ENCODE peak calls at places on chromosome 22, in seven cellular contexts. Y is kidney, U is neural progenitor cell, O is spleen, L is endothelial cell, T is adrenal gland, H is AG04450. S is an unnamed sample.

GRCh38 chr22:31230155-31230870 is 18.2 kb downstream of the LIMK2 start:
- DNase-seq in Y (no peak), U (no peak), O (no peak), L (no peak), T (no peak), H (no peak), S (no peak)

GRCh38 chr22:44735518-44736428 is 16.6 kb upstream of the ARHGAP8 start:
- DNase-seq in Y (peak), U (peak), O (peak), L (peak), T (peak), H (no peak), S (peak)

GRCh38 chr22:31695423-31695822 is 33.4 kb upstream of the PISD start:
- DNase-seq in Y (peak), U (no peak), O (no peak), L (no peak), T (no peak), H (no peak), S (no peak)

GRCh38 chr22:27107824-27108223 is 450.4 kb downstream of the MIAT start:
- DNase-seq in Y (peak), U (no peak), O (no peak), L (no peak), T (peak), H (no peak), S (no peak)

GRCh38 chr22:19812910-19813309 is 41.8 kb downstream of the GNB1L start:
- DNase-seq in Y (peak), U (no peak), O (peak), L (no peak), T (no peak), H (no peak), S (no peak)

GRCh38 chr22:43230983-43231723 is 44.2 kb upstream of the TTLL12 start:
- DNase-seq in Y (no peak), U (peak), O (peak), L (peak), T (peak), H (no peak), S (peak)

GRCh38 chr22:17769716-17770082 is 4.6 kb downstream of the BID start:
- DNase-seq in Y (no peak), U (no peak), O (peak), L (no peak), T (no peak), H (no peak), S (no peak)

GRCh38 chr22:31036671-31037550 is 44.2 kb upstream of the SMTN start:
- DNase-seq in Y (peak), U (no peak), O (no peak), L (no peak), T (no peak), H (no peak), S (no peak)

GRCh38 chr22:17590586-17590985 is 27.3 kb downstream of the SLC25A18 start:
- DNase-seq in Y (peak), U (no peak), O (peak), L (no peak), T (no peak), H (no peak), S (no peak)

GRCh38 chr22:48758905-48759875 is 1068.5 kb downstream of the BRD1 start:
- DNase-seq in Y (no peak), U (no peak), O (no peak), L (no peak), T (peak), H (no peak), S (peak)

GRCh38 chr22:44697423-44698179 is 4.4 kb upstream of the PRR5 start:
- DNase-seq in Y (no peak), U (peak), O (peak), L (peak), T (peak), H (peak), S (peak)

GRCh38 chr22:35498026-35498425 is 42.6 kb upstream of the RASD2 start:
- DNase-seq in Y (no peak), U (no peak), O (no peak), L (no peak), T (no peak), H (no peak), S (no peak)

GRCh38 chr22:32309585-32310251 is 47.9 kb upstream of the RFPL3 start:
- DNase-seq in Y (no peak), U (no peak), O (no peak), L (no peak), T (no peak), H (no peak), S (no peak)

GRCh38 chr22:31951201-31952093 is 7.1 kb downstream of the YWHAH start:
- DNase-seq in Y (peak), U (no peak), O (peak), L (no peak), T (no peak), H (no peak), S (no peak)

GRCh38 chr22:41934284-41935014 is 7.8 kb upstream of the TNFRSF13C start:
- DNase-seq in Y (no peak), U (no peak), O (peak), L (no peak), T (no peak), H (no peak), S (no peak)

GRCh38 chr22:26672590-26673468 is 15.4 kb downstream of the MIAT start:
- DNase-seq in Y (peak), U (peak), O (peak), L (peak), T (peak), H (peak), S (peak)

GRCh38 chr22:43288378-43288777 is 54.8 kb downstream of the SCUBE1 start:
- DNase-seq in Y (no peak), U (no peak), O (no peak), L (no peak), T (no peak), H (no peak), S (no peak)

GRCh38 chr22:38177926-38178604 is 3.6 kb downstream of the PLA2G6 start:
- DNase-seq in Y (peak), U (peak), O (no peak), L (no peak), T (peak), H (peak), S (no peak)

GRCh38 chr22:44098021-44098739 is 74.1 kb downstream of the PARVB start:
- DNase-seq in Y (peak), U (no peak), O (peak), L (no peak), T (no peak), H (no peak), S (no peak)

GRCh38 chr22:33296941-33297340 is 238.8 kb upstream of the SYN3 start:
- DNase-seq in Y (no peak), U (no peak), O (no peak), L (no peak), T (no peak), H (no peak), S (no peak)

GRCh38 chr22:38873469-38874411 is 1.7 kb upstream of the CBX6 start:
- DNase-seq in Y (no peak), U (no peak), O (no peak), L (no peak), T (no peak), H (no peak), S (peak)

GRCh38 chr22:48968201-48968959 is 859.3 kb downstream of the BRD1 start:
- DNase-seq in Y (no peak), U (peak), O (peak), L (peak), T (no peak), H (no peak), S (no peak)

DNA sequence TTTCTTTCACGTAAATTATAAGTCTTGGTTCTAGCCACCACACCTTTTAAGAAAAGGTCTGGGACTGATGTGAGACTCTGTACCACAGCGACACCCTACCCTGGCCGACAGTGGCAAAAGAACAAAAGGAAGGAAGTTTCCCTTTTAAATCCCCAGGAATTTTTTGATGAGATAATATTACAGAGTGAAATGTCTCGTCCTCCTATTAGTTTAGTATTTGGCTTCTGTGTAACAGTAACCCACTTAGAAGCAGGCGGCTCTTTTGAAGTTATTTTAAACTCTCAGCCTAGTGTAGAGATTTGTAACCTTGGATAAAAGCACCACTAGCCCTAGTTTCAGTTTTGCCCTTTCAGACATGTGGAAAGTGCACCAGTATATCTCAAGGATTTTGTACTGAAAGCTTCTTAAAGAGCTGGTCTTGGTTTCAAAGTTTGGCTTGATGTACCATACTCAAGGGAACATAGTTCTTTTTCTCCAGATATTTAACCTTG is 84.1 kb downstream of the C22orf31 start:
- DNase-seq in Y (no peak), U (no peak), O (no peak), L (no peak), T (no peak), H (no peak), S (no peak)
- TF ChIP-seq CTCF in Y (no peak), U (no peak), O (no peak), L (no peak), T (no peak), H (no peak), S (no peak)

DNA sequence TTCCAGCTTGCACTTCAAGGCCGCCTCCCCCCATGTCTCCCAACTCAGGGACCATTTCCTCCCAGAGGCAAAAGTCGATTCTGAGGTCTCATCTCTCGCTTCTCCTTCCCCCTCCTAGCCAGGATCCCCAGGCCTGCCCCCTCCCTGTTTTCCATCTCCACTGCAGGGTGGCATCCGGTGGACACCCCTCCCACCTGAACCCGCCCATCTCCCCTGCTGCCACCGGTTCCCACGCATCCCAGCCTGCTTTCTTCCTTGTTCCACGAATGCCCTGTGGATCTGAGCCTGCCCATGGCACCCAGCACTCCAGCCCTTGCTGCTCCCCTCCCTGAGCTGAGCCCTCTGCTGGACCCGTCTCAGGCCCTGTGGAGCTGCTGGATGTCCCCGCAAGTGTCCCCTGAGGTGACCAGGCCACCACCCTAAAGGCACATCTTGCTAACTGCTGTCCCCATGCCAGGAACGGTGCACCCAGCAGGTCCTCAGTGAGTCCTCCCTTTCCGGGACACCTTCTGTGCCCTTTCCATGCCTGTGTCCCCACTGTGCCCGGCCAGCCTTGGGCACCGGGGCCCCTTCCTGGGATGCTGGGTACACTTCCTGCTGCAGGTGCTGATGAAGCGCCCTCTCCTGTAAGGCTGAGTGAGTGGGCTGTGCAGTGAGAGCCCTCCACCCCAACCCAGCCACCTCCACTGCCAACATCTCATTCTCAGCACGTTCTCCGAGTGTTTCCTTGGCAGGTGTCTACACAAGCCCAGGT is 941 bp downstream of the IL17REL start:
- DNase-seq in Y (peak), U (no peak), O (no peak), L (peak), T (no peak), H (no peak), S (no peak)
- TF ChIP-seq CTCF in Y (no peak), U (no peak), O (no peak), L (no peak), T (no peak), H (no peak), S (no peak)

GRCh38 chr22:40044870-40045834 is 50.4 kb downstream of the FAM83F start:
- DNase-seq in Y (peak), U (peak), O (peak), L (peak), T (peak), H (no peak), S (peak)
- TF ChIP-seq CTCF in Y (no peak), U (no peak), O (no peak), L (no peak), T (no peak), H (no peak), S (no peak)

GRCh38 chr22:28736296-28737155 is 5.1 kb downstream of the CHEK2 start:
- DNase-seq in Y (no peak), U (peak), O (no peak), L (no peak), T (no peak), H (no peak), S (no peak)

GRCh38 chr22:28742562-28742962 is 723 bp downstream of the HSCB start:
- DNase-seq in Y (no peak), U (no peak), O (no peak), L (no peak), T (no peak), H (no peak), S (no peak)

GRCh38 chr22:28743852-28744251 is 2.0 kb downstream of the HSCB start:
- DNase-seq in Y (no peak), U (no peak), O (peak), L (no peak), T (no peak), H (no peak), S (no peak)

GRCh38 chr22:28741200-28741757 is 341 bp downstream of the CHEK2 start:
- DNase-seq in Y (no peak), U (peak), O (peak), L (no peak), T (no peak), H (no peak), S (no peak)

DNA sequence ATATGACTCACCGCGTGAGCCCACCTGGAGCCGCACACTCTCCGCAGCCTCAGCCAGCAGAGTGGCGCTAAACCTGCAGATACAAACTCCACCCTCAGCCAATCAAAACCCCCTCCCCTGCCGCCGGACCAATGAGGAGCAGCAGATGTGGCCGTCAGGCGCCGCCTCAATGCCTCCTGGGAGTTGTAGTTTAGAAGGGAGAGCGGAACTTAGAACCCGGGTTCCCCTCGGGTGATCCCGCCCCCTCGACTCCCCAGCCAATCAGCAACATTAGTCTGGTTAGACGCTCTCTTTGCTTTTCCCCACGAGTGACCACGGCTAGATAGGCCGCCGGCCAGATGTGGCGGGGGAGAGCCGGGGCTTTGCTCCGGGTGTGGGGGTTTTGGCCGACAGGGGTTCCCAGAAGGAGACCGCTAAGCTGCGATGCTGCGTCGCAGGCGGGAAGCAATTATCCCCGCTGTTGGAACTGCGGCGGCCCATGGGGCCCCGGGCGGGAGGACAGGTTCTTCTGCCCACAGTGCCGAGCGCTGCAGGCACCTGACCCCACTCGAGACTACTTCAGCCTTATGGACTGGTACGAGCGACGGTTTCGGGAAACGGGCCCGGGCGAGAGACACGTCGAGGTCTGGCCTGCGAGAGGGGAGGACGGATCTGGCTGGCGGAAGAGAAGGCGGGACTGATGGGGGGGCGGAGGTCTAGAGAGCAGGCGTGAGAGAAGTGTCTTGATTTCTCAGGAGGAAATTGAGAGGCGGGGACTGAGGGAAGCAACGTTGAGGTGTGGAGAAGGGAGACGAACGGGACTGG is at the start of the genes CHEK2 and HSCB:
- DNase-seq in Y (peak), U (peak), O (peak), L (peak), T (peak), H (peak), S (peak)
- TF ChIP-seq CTCF in Y (no peak), U (peak), O (no peak), L (no peak), T (peak), H (peak), S (peak)

GRCh38 chr22:23270212-23270733 is 90.0 kb downstream of the BCR start:
- DNase-seq in Y (no peak), U (peak), O (no peak), L (no peak), T (no peak), H (no peak), S (no peak)
- TF ChIP-seq CTCF in Y (peak), U (peak), O (no peak), L (no peak), T (no peak), H (peak), S (no peak)

DNA sequence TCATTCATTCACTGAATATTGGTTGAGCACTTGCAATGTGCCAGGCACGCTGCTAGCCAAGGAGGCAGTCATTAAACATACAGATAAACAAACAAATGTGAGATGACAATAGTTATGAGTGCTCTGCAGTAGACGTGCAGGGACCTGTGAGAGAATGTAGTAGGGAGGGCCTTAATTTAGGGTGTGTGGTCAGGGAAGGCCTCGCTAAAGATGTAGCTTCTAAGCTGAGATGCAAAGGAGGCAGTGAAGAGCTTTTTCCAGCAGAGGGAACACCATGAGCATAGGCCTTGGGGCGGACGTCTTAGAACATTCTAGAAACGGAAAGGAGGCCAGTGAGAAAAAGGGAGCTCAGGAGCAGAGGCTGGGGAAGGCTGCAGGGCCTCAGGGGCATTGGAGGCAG is 789 bp upstream of the NCF4 start:
- DNase-seq in Y (no peak), U (no peak), O (no peak), L (no peak), T (no peak), H (no peak), S (no peak)
- TF ChIP-seq CTCF in Y (no peak), U (no peak), O (no peak), L (no peak), T (no peak), H (no peak), S (peak)

GRCh38 chr22:25382762-25383161 is 163.3 kb downstream of the CRYBB2 start:
- DNase-seq in Y (no peak), U (no peak), O (no peak), L (no peak), T (no peak), H (no peak), S (no peak)
- TF ChIP-seq CTCF in Y (no peak), U (no peak), O (no peak), L (no peak), T (peak), H (peak), S (peak)

GRCh38 chr22:46214149-46214548 is 35.9 kb downstream of the CDPF1 start:
- DNase-seq in Y (no peak), U (no peak), O (no peak), L (no peak), T (no peak), H (no peak), S (no peak)

GRCh38 chr22:46214616-46215015 is 35.5 kb downstream of the CDPF1 start:
- DNase-seq in Y (no peak), U (no peak), O (no peak), L (no peak), T (no peak), H (no peak), S (no peak)

GRCh38 chr22:46209262-46209661 is 40.8 kb downstream of the CDPF1 start:
- DNase-seq in Y (no peak), U (no peak), O (no peak), L (no peak), T (no peak), H (no peak), S (no peak)

GRCh38 chr22:46213052-46213451 is 37.0 kb downstream of the CDPF1 start:
- DNase-seq in Y (no peak), U (no peak), O (no peak), L (no peak), T (no peak), H (no peak), S (no peak)

DNA sequence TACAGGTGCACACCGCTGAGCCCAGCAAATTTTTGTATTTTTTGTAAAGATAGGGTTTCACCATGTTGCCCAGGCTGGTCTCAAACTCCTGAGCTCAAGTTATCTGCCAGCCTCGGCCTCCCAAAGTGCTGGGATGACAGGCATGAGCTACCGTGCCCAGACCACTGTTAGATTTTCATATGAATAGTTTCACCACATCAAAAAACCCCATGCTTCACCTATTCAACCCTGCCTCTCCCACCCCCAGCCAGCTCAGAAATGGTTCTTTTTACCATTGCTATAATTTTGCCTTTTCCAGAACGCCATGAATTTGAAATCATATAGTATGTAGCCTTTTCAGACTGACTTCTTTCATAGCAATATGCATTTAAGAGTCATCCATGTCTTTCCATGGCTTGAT is 37.9 kb downstream of the CDPF1 start:
- DNase-seq in Y (no peak), U (no peak), O (no peak), L (no peak), T (no peak), H (no peak), S (no peak)
- TF ChIP-seq CTCF in Y (no peak), U (no peak), O (no peak), L (no peak), T (no peak), H (no peak), S (no peak)

DNA sequence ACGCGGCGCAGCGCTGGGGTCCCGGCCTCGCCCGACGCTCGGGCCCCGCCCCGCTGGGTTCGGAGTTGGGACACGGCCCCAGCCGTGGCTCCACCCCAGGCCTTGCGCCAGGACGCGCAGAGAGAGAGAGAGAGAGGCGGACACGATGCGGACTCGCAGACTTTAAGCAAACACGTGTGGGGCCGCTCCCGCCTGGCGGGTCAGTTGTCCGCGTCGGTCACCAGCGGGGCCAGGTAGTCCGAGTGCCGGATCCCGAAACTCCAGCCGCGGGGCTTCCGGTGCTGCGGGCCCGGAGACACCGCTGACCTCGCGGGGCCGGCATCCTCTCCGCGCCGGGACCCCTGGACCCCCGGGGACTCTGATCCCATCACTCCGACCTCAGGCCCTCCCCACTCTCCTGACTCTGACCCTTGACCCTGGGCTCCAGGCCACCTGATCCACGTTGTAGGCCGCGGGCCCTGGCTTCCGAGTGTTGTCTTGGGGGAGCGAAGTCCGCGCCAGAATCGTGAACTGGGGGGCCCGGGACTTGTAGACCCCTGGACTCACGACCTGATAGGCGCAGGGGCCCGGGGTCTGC is 556 bp upstream of the TYMP start:
- DNase-seq in Y (no peak), U (peak), O (peak), L (no peak), T (peak), H (no peak), S (peak)
- TF ChIP-seq CTCF in Y (no peak), U (no peak), O (no peak), L (no peak), T (no peak), H (no peak), S (no peak)

GRCh38 chr22:22488736-22489135 is 19.8 kb downstream of the ZNF280B start:
- DNase-seq in Y (no peak), U (no peak), O (no peak), L (no peak), T (no peak), H (no peak), S (no peak)
- TF ChIP-seq CTCF in Y (no peak), U (no peak), O (no peak), L (no peak), T (no peak), H (no peak), S (no peak)

S was measured in GM13977.